ENCODE peak calls at places on chromosomes 3 and 15, in seven cellular contexts. V is stimulated activated CD4-positive, alpha-beta T cell treated with anti-CD3 and anti-CD28 coated beads, Interleukin-2, amount 100 ng/mL, for 48 hours; J is fibroblast of the aortic adventitia; X is GM12878; Q is T47D; T is NCI-H1417; A is skeletal muscle cell. Z is an unnamed sample.

GRCh38 chr3:56133423-56133822 is 334.8 kb downstream of the ERC2 start:
- DNase-seq in Q (no peak), V (no peak), A (peak; percentile 72), X (no peak), T (no peak), J (peak; percentile 84), Z (peak; percentile 76)

GRCh38 chr3:36923523-36923943 is 21.3 kb downstream of the TRANK1 start:
- DNase-seq in V (no peak), Q (no peak), J (no peak), A (no peak), T (no peak), X (no peak), Z (no peak)

GRCh38 chr15:67747949-67748348 is 77.4 kb upstream of the SKOR1 start:
- DNase-seq in A (no peak), T (peak; percentile 23), Q (no peak), X (no peak), J (no peak), V (no peak), Z (no peak)

GRCh38 chr15:85793641-85794597 is 806 bp downstream of the KLHL25 start:
- DNase-seq in Q (peak; percentile 45), J (peak; percentile 47), X (no peak), A (no peak), T (peak; percentile 78), V (peak; percentile 36), Z (no peak)

GRCh38 chr3:170864525-170865208 is 5.3 kb downstream of the RPL22L1 start:
- DNase-seq in X (no peak), T (no peak), A (no peak), V (no peak), J (no peak), Q (peak; percentile 70), Z (no peak)

GRCh38 chr3:42780892-42781700 is 8.0 kb upstream of the CCDC13 start:
- DNase-seq in X (peak; percentile 39), T (peak; percentile 80), Q (peak; percentile 78), J (peak; percentile 91), V (peak; percentile 37), A (peak; percentile 51), Z (peak; percentile 39)

GRCh38 chr3:178419078-178419477 is 117.2 kb upstream of the KCNMB2 start:
- DNase-seq in T (peak; percentile 77), Q (no peak), X (no peak), A (no peak), J (peak; percentile 18), V (no peak), Z (peak; percentile 25)

GRCh38 chr15:67803996-67804843 is 21.1 kb upstream of the SKOR1 start:
- DNase-seq in Q (no peak), T (no peak), X (no peak), A (no peak), J (no peak), V (no peak), Z (no peak)

GRCh38 chr15:77123854-77124253 is 52.9 kb upstream of the TSPAN3 start:
- DNase-seq in A (no peak), Q (no peak), X (no peak), T (no peak), J (no peak), V (no peak), Z (no peak)

GRCh38 chr15:67833504-67834248 is 6.2 kb downstream of the RNU6-1 start:
- DNase-seq in T (no peak), J (no peak), V (no peak), A (no peak), X (no peak), Q (peak; percentile 49), Z (no peak)

GRCh38 chr3:25367025-25367424 is 61.0 kb upstream of the RARB start:
- DNase-seq in T (no peak), J (no peak), A (no peak), Q (no peak), X (no peak), V (no peak), Z (no peak)

GRCh38 chr3:71436337-71436736 is 147.2 kb downstream of the FOXP1 start:
- DNase-seq in T (no peak), J (no peak), A (peak; percentile 53), X (no peak), V (no peak), Q (no peak), Z (peak; percentile 55)

GRCh38 chr3:174462908-174463307 is 396.2 kb upstream of the NAALADL2 start:
- DNase-seq in X (no peak), Q (no peak), V (no peak), T (no peak), A (no peak), J (no peak), Z (no peak)

GRCh38 chr15:74873756-74874424 is 725 bp upstream of the SCAMP2 start:
- DNase-seq in X (no peak), A (no peak), Q (no peak), V (no peak), T (peak; percentile 75), J (no peak), Z (no peak)

GRCh38 chr15:36053746-36054145 is 507.8 kb upstream of the DPH6 start:
- DNase-seq in V (no peak), Q (no peak), X (no peak), T (no peak), A (no peak), J (no peak), Z (no peak)

GRCh38 chr3:158808697-158809096 is 6.8 kb downstream of the MFSD1 start:
- DNase-seq in V (no peak), X (no peak), J (peak; percentile 18), T (no peak), A (peak; percentile 40), Q (no peak), Z (peak; percentile 88)

GRCh38 chr15:59380902-59381610 is 8.4 kb upstream of the MYO1E start:
- DNase-seq in Q (no peak), A (no peak), T (no peak), J (no peak), X (no peak), V (no peak), Z (no peak)

GRCh38 chr3:150114873-150115570 is 144.3 kb upstream of the PFN2 start:
- DNase-seq in T (peak; percentile 39), A (peak; percentile 43), V (no peak), Q (no peak), X (peak; percentile 69), J (peak; percentile 43), Z (peak; percentile 66)

GRCh38 chr15:101487060-101487459 is 2.4 kb downstream of the PCSK6 start:
- DNase-seq in T (no peak), X (no peak), Q (no peak), A (no peak), V (no peak), J (no peak), Z (no peak)

GRCh38 chr15:80989110-80989517 is 505 bp downstream of the MESD start:
- DNase-seq in Q (no peak), V (no peak), J (no peak), X (no peak), A (no peak), T (peak; percentile 75), Z (no peak)

GRCh38 chr3:189569473-189569872 is 61.7 kb upstream of the TP63 start:
- DNase-seq in A (no peak), J (no peak), Q (no peak), T (no peak), X (no peak), V (no peak), Z (no peak)

GRCh38 chr15:67758610-67759300 is 66.6 kb upstream of the SKOR1 start:
- DNase-seq in T (no peak), X (no peak), A (no peak), V (no peak), J (peak; percentile 50), Q (no peak), Z (peak; percentile 74)

GRCh38 chr15:51904931-51905330 is 66.6 kb downstream of the LEO1 start:
- DNase-seq in V (no peak), X (no peak), T (no peak), A (no peak), Q (no peak), J (no peak), Z (no peak)

GRCh38 chr15:31379042-31379441 is 52.4 kb downstream of the KLF13 start:
- DNase-seq in X (no peak), J (no peak), A (no peak), V (no peak), T (peak; percentile 23), Q (no peak), Z (no peak)

GRCh38 chr15:45276851-45277250 is 24.8 kb downstream of the SLC28A2 start:
- DNase-seq in Q (peak; percentile 71), A (no peak), X (peak; percentile 11), V (no peak), T (peak; percentile 53), J (peak; percentile 49), Z (peak; percentile 12)

GRCh38 chr15:33729648-33730047 is 238.6 kb upstream of the CHRM5 start:
- DNase-seq in V (no peak), T (peak; percentile 43), X (no peak), A (no peak), J (peak; percentile 14), Q (peak; percentile 66), Z (no peak)

GRCh38 chr15:59247364-59247763 is 40.7 kb downstream of the LDHAL6B start:
- DNase-seq in J (peak; percentile 87), V (peak; percentile 38), A (peak; percentile 32), X (no peak), Q (peak; percentile 77), T (peak; percentile 79), Z (peak; percentile 47)

GRCh38 chr3:56613016-56613415 is 56.0 kb downstream of the CCDC66 start:
- DNase-seq in T (no peak), A (no peak), X (no peak), J (no peak), Q (no peak), V (no peak), Z (no peak)

GRCh38 chr3:46981932-46982471 is 2.5 kb downstream of the NBEAL2 start:
- DNase-seq in T (peak; percentile 32), Q (peak; percentile 92), V (no peak), A (no peak), X (no peak), J (no peak), Z (no peak)

GRCh38 chr3:51929420-51930003 is 12.2 kb downstream of the RRP9 start:
- DNase-seq in X (no peak), Q (peak; percentile 55), T (no peak), A (no peak), V (no peak), J (no peak), Z (no peak)

GRCh38 chr3:11154953-11155325 is 646 bp downstream of the HRH1 start:
- DNase-seq in Q (no peak), T (peak; percentile 21), X (no peak), A (no peak), V (no peak), J (peak; percentile 41), Z (no peak)

GRCh38 chr3:40211579-40211978 is 97.9 kb upstream of the EIF1B start:
- DNase-seq in A (no peak), T (no peak), Q (no peak), V (no peak), J (peak; percentile 65), X (no peak), Z (peak; percentile 0)

GRCh38 chr3:123371426-123371825 is 77.5 kb downstream of the ADCY5 start:
- DNase-seq in Q (no peak), J (no peak), T (no peak), A (no peak), V (no peak), X (no peak), Z (no peak)

GRCh38 chr3:21979706-21980105 is 228.7 kb upstream of the ZNF385D start:
- DNase-seq in V (no peak), J (no peak), Q (no peak), A (peak; percentile 56), X (no peak), T (no peak), Z (peak; percentile 72)

GRCh38 chr3:11803977-11804903 is 42.4 kb downstream of the TAMM41 start:
- DNase-seq in T (peak; percentile 37), A (no peak), V (peak; percentile 7), X (no peak), J (peak; percentile 73), Q (peak; percentile 82), Z (peak; percentile 44)

Z was measured in astrocyte.